ENCODE peak calls at places on chromosomes 11 and 22, in nine cellular contexts. L, O, Y, M, S, Z, J, E and K are unnamed samples.

GRCh38 chr11:73312806-73313403 is 4.8 kb downstream of the ARHGEF17 start:
- DNase-seq in L (no peak), O (peak), Y (no peak), M (no peak), S (no peak), Z (no peak), J (no peak), E (no peak), K (no peak)

GRCh38 chr22:48146426-48146825 is 1384.0 kb downstream of the TBC1D22A start:
- DNase-seq in L (no peak), O (no peak), Y (no peak), M (no peak), S (no peak), Z (no peak), J (no peak), E (no peak), K (no peak)

GRCh38 chr22:46296257-46297150 is at the start of gene GTSE1:
- DNase-seq in L (peak), O (peak), Y (peak), M (peak), S (peak), Z (peak), J (peak), E (peak), K (peak)

GRCh38 chr11:44498524-44498923 is 66.9 kb upstream of the CD82 start:
- DNase-seq in L (no peak), O (no peak), Y (no peak), M (no peak), S (no peak), Z (no peak), J (no peak), E (no peak), K (no peak)

GRCh38 chr11:10413268-10413667 is 41.8 kb upstream of the AMPD3 start:
- DNase-seq in L (no peak), O (no peak), Y (peak), M (peak), S (no peak), Z (peak), J (no peak), E (peak), K (peak)

GRCh38 chr11:84164722-84165121 is 878.6 kb upstream of the CCDC90B start:
- DNase-seq in L (no peak), O (no peak), Y (no peak), M (no peak), S (no peak), Z (no peak), J (no peak), E (no peak), K (no peak)

GRCh38 chr11:21931436-21932101 is 261.3 kb upstream of the ANO5 start:
- DNase-seq in L (no peak), O (no peak), Y (no peak), M (no peak), S (no peak), Z (no peak), J (no peak), E (no peak), K (no peak)

GRCh38 chr11:1198766-1199688 is 23.8 kb upstream of the MUC5B start:
- DNase-seq in L (no peak), O (peak), Y (peak), M (no peak), S (no peak), Z (no peak), J (no peak), E (peak), K (peak)

GRCh38 chr11:132125855-132126841 is 755.7 kb downstream of the NTM start:
- DNase-seq in L (no peak), O (no peak), Y (no peak), M (no peak), S (peak), Z (no peak), J (no peak), E (no peak), K (no peak)

GRCh38 chr22:19501897-19502447 is 22.2 kb downstream of the CLDN5 start:
- DNase-seq in L (no peak), O (no peak), Y (no peak), M (no peak), S (no peak), Z (no peak), J (no peak), E (no peak), K (no peak)

GRCh38 chr22:19504900-19505734 is 19.1 kb downstream of the CLDN5 start:
- DNase-seq in L (no peak), O (no peak), Y (no peak), M (no peak), S (no peak), Z (no peak), J (no peak), E (no peak), K (no peak)

GRCh38 chr22:19503367-19503766 is 20.8 kb downstream of the CLDN5 start:
- DNase-seq in L (no peak), O (no peak), Y (no peak), M (no peak), S (no peak), Z (no peak), J (no peak), E (no peak), K (no peak)

GRCh38 chr22:19505735-19506126 is 18.5 kb downstream of the CLDN5 start:
- DNase-seq in L (no peak), O (no peak), Y (no peak), M (no peak), S (no peak), Z (no peak), J (no peak), E (no peak), K (no peak)

DNA sequence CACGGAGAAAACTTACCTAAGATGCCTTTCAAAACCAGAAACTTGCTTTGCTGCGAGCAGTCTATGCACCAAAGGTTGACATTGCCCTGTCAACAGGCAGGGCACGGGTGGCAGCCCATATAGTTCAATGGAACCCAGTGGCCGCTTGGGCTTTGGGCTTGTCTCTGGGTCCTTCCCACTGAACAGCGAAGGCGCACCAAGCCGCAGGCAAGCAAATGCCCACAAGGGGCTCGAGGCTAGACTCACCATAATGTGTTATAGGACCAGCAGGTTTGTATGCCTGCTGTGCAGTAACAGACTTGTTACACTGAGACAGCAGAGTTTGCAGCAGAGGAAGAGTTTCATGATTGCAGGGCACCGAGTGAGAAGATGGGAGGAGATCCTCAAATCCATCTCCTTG is 20.3 kb downstream of the CLDN5 start:
- DNase-seq in L (no peak), O (no peak), Y (no peak), M (no peak), S (no peak), Z (no peak), J (no peak), E (no peak), K (no peak)
- TF ChIP-seq POLR2AphosphoS5 in L (no peak), O (no peak), Y (no peak), M (no peak), S (no peak), Z (no peak), J (no peak), E (no peak), K (peak)

GRCh38 chr11:74678041-74678440 is 53.2 kb downstream of the CHRDL2 start:
- DNase-seq in L (no peak), O (no peak), Y (peak), M (no peak), S (no peak), Z (no peak), J (no peak), E (no peak), K (no peak)
- TF ChIP-seq POLR2AphosphoS5 in L (no peak), O (no peak), Y (no peak), M (no peak), S (no peak), Z (no peak), J (no peak), E (no peak), K (no peak)

DNA sequence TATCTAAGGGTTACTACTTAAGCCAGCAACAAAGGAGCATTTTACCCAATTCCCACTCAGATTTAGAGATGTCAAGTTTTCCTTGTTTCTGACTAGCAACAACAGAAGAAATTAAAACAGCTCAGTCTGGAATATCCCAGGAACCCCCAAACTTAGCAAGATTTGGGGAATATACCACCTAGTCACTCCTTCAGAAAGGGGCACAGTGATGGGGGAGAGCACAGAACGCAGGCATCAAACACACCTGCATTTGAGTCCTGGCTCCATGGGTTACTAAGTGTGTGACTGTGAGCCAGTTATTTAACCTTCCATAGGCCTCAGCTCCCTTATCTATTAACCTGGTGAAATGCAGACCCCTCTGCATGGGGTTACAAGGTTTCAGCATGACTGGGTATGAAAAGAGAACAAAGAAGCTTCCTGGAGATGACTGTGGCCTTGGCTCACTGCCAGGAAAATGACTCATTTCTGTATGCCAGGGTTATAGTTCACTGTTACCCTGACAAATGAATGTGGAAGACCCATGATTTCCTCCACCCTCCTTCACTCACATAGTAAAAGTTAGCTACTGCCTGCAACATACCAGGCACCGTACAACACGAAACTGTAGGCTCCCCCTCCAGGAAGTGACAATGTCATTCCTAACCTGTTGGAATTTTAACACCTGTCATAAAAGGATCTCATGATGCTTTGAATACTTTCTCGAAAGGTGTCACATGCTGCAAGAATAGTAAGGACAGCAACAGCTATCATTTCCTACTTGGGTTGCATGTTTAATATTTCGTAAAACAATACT is 79.6 kb downstream of the ME3 start:
- DNase-seq in L (no peak), O (peak), Y (no peak), M (peak), S (peak), Z (peak), J (no peak), E (peak), K (peak)
- TF ChIP-seq POLR2AphosphoS5 in L (no peak), O (peak), Y (peak), M (peak), S (peak), Z (peak), J (no peak), E (peak), K (no peak)

GRCh38 chr11:67398661-67399563 is 2.7 kb downstream of the PPP1CA start:
- DNase-seq in L (no peak), O (no peak), Y (peak), M (no peak), S (no peak), Z (no peak), J (no peak), E (no peak), K (no peak)
- TF ChIP-seq POLR2AphosphoS5 in L (no peak), O (no peak), Y (no peak), M (no peak), S (no peak), Z (peak), J (no peak), E (peak), K (peak)